ENCODE peak calls at places on chromosome 14, in five cellular contexts. X is HCT116, R is GM12878, V is endothelial cell of umbilical vein, F is K562. P is an unnamed sample.

GRCh38 chr14:90991690-90992443 is 68.6 kb downstream of the RPS6KA5 start:
- DNase-seq in X (no peak), R (no peak), V (no peak), F (no peak), P (no peak)

GRCh38 chr14:104295681-104296387 is 157.4 kb downstream of the KIF26A start:
- DNase-seq in X (no peak), R (no peak), V (no peak), F (no peak), P (no peak)

GRCh38 chr14:96104469-96105057 is 65.4 kb downstream of the C14orf132 start:
- DNase-seq in X (no peak), R (no peak), V (peak), F (no peak), P (no peak)

GRCh38 chr14:36383674-36384421 is 63.4 kb upstream of the MBIP start:
- DNase-seq in X (no peak), R (no peak), V (no peak), F (no peak), P (no peak)

GRCh38 chr14:94373708-94374107 is 14.7 kb downstream of the SERPINA1 start:
- DNase-seq in X (peak), R (no peak), V (no peak), F (no peak), P (no peak)

GRCh38 chr14:31122098-31122611 is 85.4 kb downstream of the HECTD1 start:
- DNase-seq in X (no peak), R (no peak), V (no peak), F (no peak), P (no peak)

GRCh38 chr14:23147676-23148075 is 28.6 kb upstream of the CEBPE start:
- DNase-seq in X (no peak), R (no peak), V (peak), F (peak), P (no peak)

GRCh38 chr14:39218171-39218769 is 15.4 kb upstream of the MIA2 start:
- DNase-seq in X (peak), R (no peak), V (peak), F (peak), P (no peak)

GRCh38 chr14:100159865-100160533 is 554 bp upstream of the DEGS2 start:
- DNase-seq in X (no peak), R (no peak), V (no peak), F (no peak), P (no peak)

GRCh38 chr14:47332099-47332498 is 343.3 kb downstream of the MDGA2 start:
- DNase-seq in X (no peak), R (no peak), V (no peak), F (no peak), P (no peak)

GRCh38 chr14:90853116-90853515 is 36.9 kb upstream of the TTC7B start:
- DNase-seq in X (no peak), R (no peak), V (no peak), F (no peak), P (no peak)

GRCh38 chr14:77041837-77042557 is 13.5 kb upstream of the IRF2BPL start:
- DNase-seq in X (no peak), R (no peak), V (peak), F (peak), P (no peak)

GRCh38 chr14:60008042-60008441 is 83.7 kb upstream of the PCNX4 start:
- DNase-seq in X (no peak), R (no peak), V (no peak), F (no peak), P (no peak)

GRCh38 chr14:104317975-104318557 is 179.7 kb downstream of the KIF26A start:
- DNase-seq in X (no peak), R (no peak), V (no peak), F (no peak), P (no peak)

GRCh38 chr14:100818221-100818699 is 7.7 kb upstream of the MEG3 start:
- DNase-seq in X (no peak), R (no peak), V (no peak), F (no peak), P (no peak)

GRCh38 chr14:94681300-94682060 is 69.3 kb downstream of the SERPINA3 start:
- DNase-seq in X (peak), R (no peak), V (peak), F (peak), P (no peak)

GRCh38 chr14:90676356-90676755 is 139.9 kb downstream of the TTC7B start:
- DNase-seq in X (no peak), R (no peak), V (no peak), F (no peak), P (no peak)

GRCh38 chr14:75543786-75544185 is 21.5 kb downstream of the BATF start:
- DNase-seq in X (no peak), R (no peak), V (no peak), F (no peak), P (no peak)

GRCh38 chr14:74048291-74048690 is 29.1 kb downstream of the BBOF1 start:
- DNase-seq in X (peak), R (no peak), V (peak), F (peak), P (no peak)

GRCh38 chr14:104192146-104192882 is 53.9 kb downstream of the KIF26A start:
- DNase-seq in X (no peak), R (no peak), V (no peak), F (no peak), P (no peak)

GRCh38 chr14:104891121-104891551 is 26.1 kb downstream of the CEP170B start:
- DNase-seq in X (no peak), R (no peak), V (no peak), F (no peak), P (no peak)

GRCh38 chr14:83342590-83342989 is 1808.9 kb upstream of the SEL1L start:
- DNase-seq in X (no peak), R (no peak), V (no peak), F (no peak), P (no peak)

GRCh38 chr14:66443158-66443695 is 42.9 kb upstream of the CCDC196 start:
- DNase-seq in X (no peak), R (no peak), V (no peak), F (no peak), P (no peak)

GRCh38 chr14:77324816-77325745 is 4.2 kb downstream of the GSTZ1 start:
- DNase-seq in X (no peak), R (no peak), V (no peak), F (no peak), P (no peak)

GRCh38 chr14:64841121-64841611 is 38.5 kb downstream of the SPTB start:
- DNase-seq in X (peak), R (no peak), V (no peak), F (peak), P (no peak)

GRCh38 chr14:91897121-91897701 is 29.9 kb upstream of the TC2N start:
- DNase-seq in X (no peak), R (no peak), V (peak), F (no peak), P (no peak)

GRCh38 chr14:31864937-31865855 is 211.9 kb upstream of the ARHGAP5 start:
- DNase-seq in X (no peak), R (no peak), V (no peak), F (peak), P (no peak)

GRCh38 chr14:100671386-100671901 is 55.2 kb upstream of the DLK1 start:
- DNase-seq in X (no peak), R (no peak), V (no peak), F (no peak), P (no peak)

GRCh38 chr14:77290705-77291104 is 19.7 kb upstream of the NGB start:
- DNase-seq in X (no peak), R (no peak), V (no peak), F (no peak), P (no peak)

GRCh38 chr14:105484069-105484996 is 2.4 kb upstream of the CRIP1 start:
- DNase-seq in X (no peak), R (no peak), V (peak), F (no peak), P (no peak)

GRCh38 chr14:43765474-43765873 is 741.6 kb downstream of the FSCB start:
- DNase-seq in X (no peak), R (no peak), V (no peak), F (no peak), P (no peak)

GRCh38 chr14:30553311-30553989 is 5.5 kb upstream of the G2E3 start:
- DNase-seq in X (peak), R (no peak), V (no peak), F (no peak), P (no peak)

GRCh38 chr14:50521912-50522341 is 10.4 kb downstream of the MAP4K5 start:
- DNase-seq in X (no peak), R (no peak), V (peak), F (no peak), P (no peak)

GRCh38 chr14:22691171-22691570 is 47.0 kb upstream of the OR6J1 start:
- DNase-seq in X (no peak), R (no peak), V (peak), F (no peak), P (no peak)

GRCh38 chr14:23125006-23125405 is 6.0 kb upstream of the CEBPE start:
- DNase-seq in X (no peak), R (no peak), V (no peak), F (no peak), P (no peak)

GRCh38 chr14:101459392-101459900 is 101.8 kb upstream of the DIO3 start:
- DNase-seq in X (no peak), R (no peak), V (no peak), F (no peak), P (no peak)

GRCh38 chr14:50932592-50933500 is 11.4 kb downstream of the PYGL start:
- DNase-seq in X (no peak), R (no peak), V (no peak), F (no peak), P (no peak)

GRCh38 chr14:51652168-51653095 is 722 bp downstream of the FRMD6 start:
- DNase-seq in X (no peak), R (no peak), V (peak), F (no peak), P (no peak)

GRCh38 chr14:55142466-55142865 is 13.4 kb downstream of the LGALS3 start:
- DNase-seq in X (no peak), R (no peak), V (no peak), F (no peak), P (no peak)

GRCh38 chr14:102910442-102910841 is 12.0 kb upstream of the AMN start:
- DNase-seq in X (no peak), R (no peak), V (no peak), F (no peak), P (no peak)

GRCh38 chr14:102909911-102910310 is 12.6 kb upstream of the AMN start:
- DNase-seq in X (no peak), R (no peak), V (no peak), F (no peak), P (no peak)

GRCh38 chr14:102909462-102909861 is 13.0 kb upstream of the AMN start:
- DNase-seq in X (no peak), R (no peak), V (no peak), F (no peak), P (no peak)

GRCh38 chr14:102907980-102908730 is 14.3 kb upstream of the AMN start:
- DNase-seq in X (no peak), R (no peak), V (no peak), F (no peak), P (no peak)

DNA sequence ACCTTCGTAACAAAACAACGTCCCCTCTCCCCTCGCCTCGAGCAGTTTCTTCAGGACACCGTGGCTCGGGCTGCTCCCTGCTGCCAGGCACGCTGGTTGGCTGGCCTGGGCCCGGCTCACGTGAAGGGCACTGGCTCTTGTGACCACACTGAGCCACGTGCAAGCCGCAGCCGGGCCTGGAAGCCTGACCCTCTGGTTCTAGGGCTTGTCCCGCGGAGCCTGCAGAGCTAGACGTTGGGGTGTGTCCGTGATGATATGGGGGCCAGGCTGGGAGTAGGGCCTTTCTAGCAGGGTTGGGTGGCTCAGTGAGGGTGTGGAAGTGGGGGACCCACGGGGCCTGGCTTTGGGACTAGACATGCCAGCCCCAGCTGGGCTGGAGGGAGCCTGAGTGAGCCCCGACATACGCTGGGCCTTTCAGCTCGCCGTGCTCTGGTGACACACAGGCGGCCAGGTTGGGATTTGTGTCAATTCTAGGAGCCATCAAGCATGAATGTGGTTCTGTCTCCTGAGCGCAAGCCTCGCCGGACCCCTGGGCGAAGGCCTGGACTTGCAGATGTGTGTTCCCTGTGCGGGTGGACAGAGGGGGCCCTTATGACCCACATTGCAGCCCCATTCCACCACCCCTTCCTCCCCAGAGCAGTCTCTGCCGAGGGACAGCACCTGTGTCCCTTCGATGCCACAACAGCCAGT is 13.6 kb upstream of the AMN start:
- DNase-seq in X (no peak), R (no peak), V (no peak), F (no peak), P (no peak)
- TF ChIP-seq POLR2AphosphoS5 in X (no peak), R (no peak), V (no peak), F (no peak), P (no peak)

GRCh38 chr14:72892103-72892878 is 1.6 kb downstream of the DPF3 start:
- DNase-seq in X (no peak), R (no peak), V (peak), F (peak), P (no peak)
- TF ChIP-seq EZH2 in X (no peak), R (no peak), V (no peak), F (no peak), P (no peak)

GRCh38 chr14:70934502-70935134 is 27.4 kb downstream of the PCNX1 start:
- DNase-seq in X (no peak), R (peak), V (peak), F (no peak), P (no peak)

GRCh38 chr14:70934084-70934483 is 26.8 kb downstream of the PCNX1 start:
- DNase-seq in X (no peak), R (no peak), V (no peak), F (no peak), P (no peak)

GRCh38 chr14:70926187-70926830 is 19.1 kb downstream of the PCNX1 start:
- DNase-seq in X (no peak), R (no peak), V (no peak), F (no peak), P (no peak)

GRCh38 chr14:70935135-70935534 is 27.9 kb downstream of the PCNX1 start:
- DNase-seq in X (no peak), R (no peak), V (peak), F (no peak), P (no peak)

GRCh38 chr14:70931008-70931407 is 23.7 kb downstream of the PCNX1 start:
- DNase-seq in X (no peak), R (no peak), V (no peak), F (no peak), P (no peak)
- H3K9ac ChIP-seq in X (no peak), R (no peak), V (no peak), F (no peak), P (no peak)

DNA sequence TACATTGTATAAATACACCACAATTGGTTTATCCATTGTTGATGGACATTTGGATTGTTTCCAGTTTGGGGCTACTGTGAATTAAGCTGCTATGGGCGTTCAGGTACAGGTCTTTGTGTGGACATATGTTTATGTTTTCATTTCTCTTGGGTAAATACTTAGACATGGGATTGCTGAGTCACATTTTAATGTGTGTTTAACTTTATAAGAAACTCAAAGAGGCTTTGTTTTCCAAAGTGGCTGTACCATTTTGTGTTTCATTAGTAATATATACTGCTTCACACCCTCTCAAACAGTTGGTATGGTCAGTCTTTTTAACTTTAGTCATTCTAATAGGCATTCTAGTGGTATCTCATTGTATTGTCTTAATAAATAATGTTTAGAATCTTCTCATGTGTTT is 224.9 kb downstream of the SPTSSA start:
- DNase-seq in X (no peak), R (no peak), V (no peak), F (no peak), P (no peak)
- TF ChIP-seq POLR2AphosphoS5 in X (no peak), R (no peak), V (no peak), F (no peak), P (no peak)

GRCh38 chr14:20460458-20461229 is 590 bp downstream of the PIP4P1 start:
- DNase-seq in X (no peak), R (peak), V (peak), F (peak), P (no peak)

GRCh38 chr14:20455355-20456300 is 602 bp downstream of the APEX1 start:
- DNase-seq in X (no peak), R (no peak), V (no peak), F (peak), P (peak)

GRCh38 chr14:20458031-20458789 is 3.0 kb downstream of the PIP4P1 start:
- DNase-seq in X (no peak), R (no peak), V (no peak), F (peak), P (no peak)

GRCh38 chr14:20456971-20457370 is 1.9 kb downstream of the APEX1 start:
- DNase-seq in X (no peak), R (no peak), V (no peak), F (no peak), P (no peak)

GRCh38 chr14:20461230-20462141 is at the start of gene PIP4P1:
- DNase-seq in X (peak), R (peak), V (peak), F (peak), P (peak)
- TF ChIP-seq EZH2 in X (no peak), R (peak), V (peak), F (no peak), P (no peak)

GRCh38 chr14:89337161-89337560 is 79.9 kb downstream of the FOXN3 start:
- DNase-seq in X (no peak), R (no peak), V (no peak), F (no peak), P (no peak)
- H3K9ac ChIP-seq in X (no peak), R (no peak), V (no peak), F (no peak), P (no peak)